ENCODE peak calls at places on chromosomes 13 and 19, in six cellular contexts. C is SK-N-SH, S is K562, J is IMR-90, P is GM12878, D is HepG2. E is an unnamed sample.

GRCh38 chr13:113291997-113292862 is 4.8 kb upstream of the LAMP1 start:
- DNase-seq in P (no peak), J (peak), C (peak), S (peak), D (no peak), E (no peak)

GRCh38 chr13:78193853-78194252 is 275.2 kb upstream of the EDNRB start:
- DNase-seq in J (no peak), P (peak), C (no peak), D (no peak), S (no peak), E (no peak)

GRCh38 chr13:38176664-38177063 is 173.0 kb upstream of the UFM1 start:
- DNase-seq in J (no peak), S (no peak), P (no peak), D (no peak), C (no peak), E (no peak)

GRCh38 chr13:40996433-40997095 is 22.6 kb downstream of the ELF1 start:
- DNase-seq in S (no peak), C (no peak), J (no peak), P (no peak), D (no peak), E (no peak)

GRCh38 chr19:821976-822773 is 420 bp upstream of the PLPPR3 start:
- DNase-seq in P (no peak), D (no peak), J (no peak), C (peak), S (peak), E (no peak)

GRCh38 chr19:474126-475078 is 13.6 kb upstream of the SHC2 start:
- DNase-seq in D (no peak), S (no peak), C (no peak), P (no peak), J (no peak), E (no peak)

GRCh38 chr13:93244141-93244917 is 17.7 kb downstream of the GPC6 start:
- DNase-seq in J (peak), D (no peak), S (no peak), C (no peak), P (no peak), E (no peak)

GRCh38 chr19:49894879-49895565 is 1.7 kb downstream of the IL4I1 start:
- DNase-seq in C (no peak), J (no peak), P (no peak), S (no peak), D (no peak), E (no peak)

DNA sequence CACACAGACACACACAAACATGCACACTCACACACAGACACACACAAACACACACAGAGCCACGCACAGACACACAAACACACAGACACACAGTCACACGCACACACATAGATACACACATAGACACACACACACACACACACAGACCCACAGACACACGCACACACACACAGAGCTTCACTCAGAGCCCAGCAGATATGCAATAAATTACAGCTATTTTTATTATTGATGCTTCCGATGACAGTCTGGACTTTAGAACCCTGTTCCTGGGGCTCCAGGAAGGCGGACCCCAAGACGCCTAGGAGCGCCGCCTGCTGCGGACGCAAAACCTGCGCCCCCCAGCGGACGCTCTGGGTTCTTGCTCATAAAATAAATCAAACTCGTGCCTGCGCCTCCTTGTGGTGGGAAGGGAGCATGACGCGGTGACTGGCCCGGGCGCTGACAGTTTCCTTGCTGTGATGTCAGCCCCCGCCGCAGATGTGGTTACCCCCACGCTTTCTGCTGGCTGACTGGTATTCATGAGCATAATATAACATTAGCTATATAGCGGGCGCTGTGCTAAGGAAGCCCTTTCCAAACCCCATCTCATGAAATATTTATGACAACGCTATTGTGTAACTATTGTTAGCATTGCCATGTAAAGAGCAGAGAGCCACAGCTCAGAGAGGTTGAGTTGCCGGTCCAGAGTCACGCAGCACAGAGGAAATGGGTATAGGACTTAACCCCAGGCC is 64.4 kb upstream of the TM9SF2 start:
- DNase-seq in J (peak), S (peak), C (peak), P (no peak), D (peak), E (peak)
- TF ChIP-seq SMC3 in J (peak), S (peak), C (peak), P (peak), D (peak), E (peak)

GRCh38 chr19:46674416-46675178 is 13.6 kb upstream of the DACT3 start:
- DNase-seq in S (peak), J (peak), D (no peak), P (no peak), C (peak), E (no peak)

GRCh38 chr19:46678110-46678732 is 17.2 kb upstream of the DACT3 start:
- DNase-seq in J (no peak), P (no peak), D (no peak), S (peak), C (peak), E (peak)
- TF ChIP-seq SMC3 in J (no peak), P (no peak), D (no peak), S (no peak), C (no peak), E (no peak)

GRCh38 chr19:4473011-4473410 is 914 bp downstream of the HDGFL2 start:
- DNase-seq in J (no peak), C (peak), P (no peak), S (no peak), D (no peak), E (no peak)
- TF ChIP-seq SMC3 in J (no peak), C (no peak), P (no peak), S (no peak), D (no peak), E (no peak)

GRCh38 chr19:13095934-13096890 is 6.4 kb downstream of the LYL1 start:
- DNase-seq in D (peak), J (no peak), P (no peak), S (peak), C (peak), E (peak)

GRCh38 chr19:13098291-13099072 is 4.2 kb downstream of the LYL1 start:
- DNase-seq in J (no peak), S (peak), D (no peak), C (no peak), P (no peak), E (no peak)

GRCh38 chr19:13097331-13098258 is 5.1 kb downstream of the LYL1 start:
- DNase-seq in D (no peak), C (no peak), S (peak), P (no peak), J (no peak), E (no peak)

GRCh38 chr19:13095393-13095784 is 7.3 kb downstream of the LYL1 start:
- DNase-seq in S (no peak), D (no peak), J (no peak), C (no peak), P (no peak), E (no peak)

GRCh38 chr19:13096968-13097330 is 5.7 kb downstream of the LYL1 start:
- DNase-seq in J (no peak), C (no peak), D (no peak), P (no peak), S (no peak), E (no peak)
- TF ChIP-seq SMC3 in J (no peak), C (no peak), D (no peak), P (no peak), S (no peak), E (no peak)

GRCh38 chr19:56114051-56114694 is 6.9 kb downstream of the ZNF787 start:
- DNase-seq in J (no peak), P (no peak), S (no peak), C (no peak), D (no peak), E (no peak)

GRCh38 chr19:56115490-56115889 is 5.6 kb downstream of the ZNF787 start:
- DNase-seq in S (no peak), P (no peak), J (no peak), C (no peak), D (no peak), E (no peak)

GRCh38 chr19:56113071-56113632 is 7.9 kb downstream of the ZNF787 start:
- DNase-seq in D (no peak), J (no peak), S (no peak), C (no peak), P (no peak), E (no peak)

GRCh38 chr19:56116606-56117005 is 4.5 kb downstream of the ZNF787 start:
- DNase-seq in D (no peak), P (no peak), S (no peak), J (no peak), C (no peak), E (no peak)

GRCh38 chr19:56114711-56115110 is 6.4 kb downstream of the ZNF787 start:
- DNase-seq in C (no peak), S (no peak), D (no peak), J (no peak), P (no peak), E (no peak)
- TF ChIP-seq SMC3 in C (no peak), S (no peak), D (no peak), J (no peak), P (no peak), E (no peak)